ENCODE peak calls at places on chromosomes 11 and 22, in four cellular contexts. One of them, this sample, is unnamed.

GRCh38 chr11:38330578-38330977 is 1732.5 kb upstream of the RAG2 start:
- DNase-seq in fibroblast of lung: no peak
- DNase-seq in HCT116: no peak
- DNase-seq in IMR-90: no peak
- DNase-seq in this sample: no peak

GRCh38 chr22:40453676-40454075 is 83.3 kb downstream of the SGSM3 start:
- DNase-seq in IMR-90: peak; percentile 43
- DNase-seq in HCT116: no peak
- DNase-seq in fibroblast of lung: no peak
- DNase-seq in this sample: no peak

GRCh38 chr22:17302616-17303015 is 66.6 kb upstream of the CECR2 start:
- DNase-seq in fibroblast of lung: no peak
- DNase-seq in IMR-90: no peak
- DNase-seq in HCT116: no peak
- DNase-seq in this sample: no peak

GRCh38 chr11:3837793-3838192 is 3.0 kb downstream of the RHOG start:
- DNase-seq in fibroblast of lung: no peak
- DNase-seq in HCT116: no peak
- DNase-seq in IMR-90: no peak
- DNase-seq in this sample: no peak

GRCh38 chr11:73266644-73267015 is 5.5 kb upstream of the P2RY6 start:
- DNase-seq in HCT116: no peak
- DNase-seq in fibroblast of lung: no peak
- DNase-seq in IMR-90: no peak
- DNase-seq in this sample: no peak

GRCh38 chr11:73446766-73447165 is 70.6 kb downstream of the RELT start:
- DNase-seq in HCT116: no peak
- DNase-seq in IMR-90: no peak
- DNase-seq in fibroblast of lung: no peak
- DNase-seq in this sample: no peak

GRCh38 chr11:5192738-5193137 is 7.7 kb downstream of the OR51V1 start:
- DNase-seq in HCT116: no peak
- DNase-seq in fibroblast of lung: no peak
- DNase-seq in IMR-90: no peak
- DNase-seq in this sample: no peak

GRCh38 chr22:41123151-41123550 is 30.8 kb downstream of the EP300 start:
- DNase-seq in HCT116: no peak
- DNase-seq in fibroblast of lung: peak; percentile 53
- DNase-seq in IMR-90: peak; percentile 20
- DNase-seq in this sample: no peak

GRCh38 chr11:23679981-23680380 is 816.9 kb upstream of the LUZP2 start:
- DNase-seq in fibroblast of lung: no peak
- DNase-seq in HCT116: no peak
- DNase-seq in IMR-90: no peak
- DNase-seq in this sample: no peak

GRCh38 chr11:1890856-1891830 is 552 bp downstream of the PRR33 start:
- DNase-seq in HCT116: no peak
- DNase-seq in IMR-90: no peak
- DNase-seq in fibroblast of lung: no peak
- DNase-seq in this sample: no peak

GRCh38 chr22:24423519-24424000 is 3.8 kb upstream of the ADORA2A start:
- DNase-seq in fibroblast of lung: no peak
- DNase-seq in HCT116: no peak
- DNase-seq in IMR-90: no peak
- DNase-seq in this sample: peak; percentile 34

DNA sequence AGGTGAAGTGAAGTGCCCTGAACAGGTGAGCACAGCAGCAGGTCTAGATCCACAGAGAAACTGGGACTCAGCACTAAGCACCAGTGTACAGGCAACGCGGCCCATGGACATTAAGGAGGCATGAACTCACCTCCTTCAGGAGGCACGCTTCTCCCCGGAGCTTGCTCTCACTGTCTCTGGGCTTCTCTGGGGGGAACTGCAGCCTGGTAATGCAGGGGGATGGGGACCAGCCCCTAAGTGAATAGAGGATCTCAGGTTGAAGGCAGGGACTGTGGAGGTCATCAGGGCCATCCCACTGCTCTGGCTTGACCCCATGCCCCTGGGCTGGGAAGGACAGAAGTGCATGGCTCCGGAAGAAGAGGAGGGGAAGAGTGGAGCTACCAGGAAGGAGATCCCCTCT is 495.6 kb upstream of the B3GAT1 start:
- DNase-seq in HCT116: no peak
- DNase-seq in fibroblast of lung: no peak
- DNase-seq in IMR-90: no peak
- DNase-seq in this sample: no peak
- H3K4me2 ChIP-seq in HCT116: no peak overlapping the region
- H3K4me2 ChIP-seq in fibroblast of lung: no peak overlapping the region
- H3K4me2 ChIP-seq in IMR-90: no peak overlapping the region
- H3K4me2 ChIP-seq in this sample: no peak overlapping the region

DNA sequence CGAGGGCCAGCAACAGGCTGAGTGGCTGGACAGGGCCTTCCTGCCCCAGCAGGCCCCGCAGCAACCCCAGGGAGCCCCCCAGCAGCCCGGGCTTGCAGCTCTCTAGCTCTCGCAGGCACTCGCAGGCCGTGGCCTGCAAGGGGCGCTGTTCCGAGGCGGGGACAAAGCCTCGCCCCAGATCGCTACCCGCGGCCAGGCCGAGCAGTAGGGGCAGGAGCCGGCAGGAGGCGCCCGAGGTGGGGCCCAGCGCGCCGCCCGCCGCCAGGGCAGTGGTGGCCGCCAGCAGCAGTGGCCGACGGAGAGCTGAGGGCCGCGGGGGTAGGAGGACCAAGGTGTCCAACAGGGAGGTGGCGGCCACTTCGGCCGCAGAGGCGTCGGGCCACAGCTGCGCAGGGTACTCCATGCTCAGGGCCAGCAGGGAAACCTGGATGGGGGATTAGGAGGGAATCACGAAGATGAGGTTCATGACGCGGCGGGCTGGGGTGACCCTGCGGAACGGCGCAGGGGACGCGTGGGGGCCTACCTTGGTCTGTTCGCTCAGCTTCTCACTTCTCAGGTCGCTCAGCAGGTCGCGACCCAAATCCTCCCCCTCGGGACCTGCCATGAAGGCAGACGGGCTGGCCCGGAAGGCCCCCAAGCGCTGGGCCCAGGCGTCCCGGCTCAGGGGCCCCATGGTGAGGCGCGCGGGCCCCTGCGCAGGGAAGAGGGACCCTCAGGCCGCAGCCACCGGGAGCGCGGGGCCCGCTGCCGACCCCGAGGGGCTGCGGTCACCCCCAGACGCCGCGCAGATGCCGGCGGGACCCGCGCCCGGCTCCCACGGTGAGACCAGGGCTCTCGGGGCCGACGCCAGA is 632 bp downstream of the AP5B1 start:
- DNase-seq in fibroblast of lung: peak; percentile 72
- DNase-seq in HCT116: peak; percentile 64
- DNase-seq in IMR-90: peak; percentile 67
- DNase-seq in this sample: peak; percentile 91
- H3K9ac ChIP-seq in fibroblast of lung: peak overlapping the region; percentile 88
- H3K9ac ChIP-seq in HCT116: peak overlapping the region; percentile 96
- H3K9ac ChIP-seq in IMR-90: peak overlapping the region; percentile 87
- H3K9ac ChIP-seq in this sample: peak overlapping the region; percentile 74

DNA sequence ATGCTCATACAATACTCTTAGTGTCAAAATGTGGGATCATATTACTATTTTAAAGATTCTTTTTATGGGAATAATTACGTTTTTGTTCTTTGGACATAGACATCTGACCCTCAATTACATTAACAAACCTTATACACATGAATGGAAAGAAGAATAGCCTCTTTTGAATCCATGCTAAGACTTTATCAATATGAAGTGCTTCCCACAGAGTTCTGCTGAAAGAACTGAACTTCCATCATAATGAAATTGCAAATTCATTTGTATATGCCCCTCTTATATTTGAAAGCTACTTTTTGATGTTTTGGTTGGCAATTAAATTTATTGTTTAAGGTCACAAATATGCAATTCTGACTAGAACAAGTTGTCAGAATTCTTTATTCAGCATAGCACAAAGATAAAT is 254.9 kb downstream of the TMEM135 start:
- DNase-seq in IMR-90: no peak
- DNase-seq in HCT116: no peak
- DNase-seq in fibroblast of lung: no peak
- DNase-seq in this sample: no peak
- H3K4me3 ChIP-seq in IMR-90: no peak overlapping the region
- H3K4me3 ChIP-seq in HCT116: no peak overlapping the region
- H3K4me3 ChIP-seq in fibroblast of lung: no peak overlapping the region
- H3K4me3 ChIP-seq in this sample: no peak overlapping the region

DNA sequence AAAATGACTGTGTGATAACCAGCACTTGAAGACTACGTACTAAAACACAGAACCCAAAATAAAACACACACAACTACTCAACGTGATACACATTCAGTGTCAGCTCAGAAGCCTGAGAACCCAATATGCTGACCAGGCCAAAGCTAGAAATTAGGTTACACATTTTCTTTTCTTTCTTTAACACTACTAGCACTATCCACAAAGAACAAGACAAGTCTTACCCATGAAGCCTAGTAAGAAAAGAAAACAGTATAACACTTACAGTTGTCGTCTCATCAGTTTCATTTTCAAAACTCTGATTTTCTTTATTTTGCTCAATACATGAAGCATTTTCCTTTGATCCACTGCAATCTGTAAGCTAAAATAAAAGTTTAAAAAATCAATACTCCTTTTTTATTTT is 472.9 kb downstream of the DLG2 start:
- DNase-seq in IMR-90: no peak
- DNase-seq in HCT116: no peak
- DNase-seq in fibroblast of lung: no peak
- DNase-seq in this sample: no peak
- H3K4me2 ChIP-seq in IMR-90: peak overlapping the region; percentile 54
- H3K4me2 ChIP-seq in HCT116: no peak overlapping the region
- H3K4me2 ChIP-seq in fibroblast of lung: no peak overlapping the region
- H3K4me2 ChIP-seq in this sample: no peak overlapping the region

GRCh38 chr11:61945191-61945590 is 5.0 kb upstream of the BEST1 start:
- DNase-seq in IMR-90: no peak
- DNase-seq in HCT116: no peak
- DNase-seq in fibroblast of lung: no peak
- DNase-seq in this sample: no peak
- H3K9ac ChIP-seq in IMR-90: no peak overlapping the region
- H3K9ac ChIP-seq in HCT116: no peak overlapping the region
- H3K9ac ChIP-seq in fibroblast of lung: no peak overlapping the region
- H3K9ac ChIP-seq in this sample: no peak overlapping the region

GRCh38 chr11:15074206-15075161 is 1.1 kb downstream of the CALCB start:
- DNase-seq in HCT116: peak; percentile 83
- DNase-seq in fibroblast of lung: peak; percentile 51
- DNase-seq in IMR-90: peak; percentile 51
- DNase-seq in this sample: peak; percentile 64
- H3K4me3 ChIP-seq in HCT116: peak overlapping the region; percentile 21
- H3K4me3 ChIP-seq in fibroblast of lung: peak overlapping the region; percentile 56
- H3K4me3 ChIP-seq in IMR-90: no peak overlapping the region
- H3K4me3 ChIP-seq in this sample: no peak overlapping the region

GRCh38 chr22:26169312-26170111 is at the start of gene SEZ6L:
- DNase-seq in HCT116: no peak
- DNase-seq in IMR-90: no peak
- DNase-seq in fibroblast of lung: peak; percentile 7
- DNase-seq in this sample: no peak
- H3K4me2 ChIP-seq in HCT116: no peak within 1 kb of the TSS
- H3K4me2 ChIP-seq in IMR-90: no peak within 1 kb of the TSS
- H3K4me2 ChIP-seq in fibroblast of lung: no peak within 1 kb of the TSS
- H3K4me2 ChIP-seq in this sample: no peak within 1 kb of the TSS